ENCODE peak calls at places on chromosome 4, in eight cellular contexts. One of them, this sample, is unnamed.
A peak's percentile ranks its signal among the peaks of the same experiment; 100 is the strongest.

GRCh38 chr4:86935499-86935832 is 655 bp downstream of the AFF1 start:
- DNase-seq in esophagus squamous epithelium: peak; percentile 15
- DNase-seq in uterus: peak; percentile 62
- DNase-seq in vagina: peak; percentile 92
- DNase-seq in heart left ventricle: no peak
- DNase-seq in thyroid gland: no peak
- DNase-seq in K562: no peak
- DNase-seq in ovary: no peak
- DNase-seq in this sample: no peak

GRCh38 chr4:7475207-7475606 is 40.5 kb upstream of the PSAPL1 start:
- DNase-seq in esophagus squamous epithelium: no peak
- DNase-seq in uterus: no peak
- DNase-seq in vagina: no peak
- DNase-seq in heart left ventricle: no peak
- DNase-seq in thyroid gland: no peak
- DNase-seq in K562: no peak
- DNase-seq in ovary: no peak
- DNase-seq in this sample: no peak

GRCh38 chr4:155617312-155617711 is 49.3 kb upstream of the GUCY1A1 start:
- DNase-seq in esophagus squamous epithelium: no peak
- DNase-seq in uterus: no peak
- DNase-seq in vagina: no peak
- DNase-seq in heart left ventricle: no peak
- DNase-seq in thyroid gland: no peak
- DNase-seq in K562: no peak
- DNase-seq in ovary: no peak
- DNase-seq in this sample: no peak

GRCh38 chr4:151314509-151314908 is 10.9 kb downstream of the SH3D19 start:
- DNase-seq in esophagus squamous epithelium: no peak
- DNase-seq in uterus: no peak
- DNase-seq in vagina: no peak
- DNase-seq in heart left ventricle: no peak
- DNase-seq in thyroid gland: no peak
- DNase-seq in K562: no peak
- DNase-seq in ovary: no peak
- DNase-seq in this sample: no peak

GRCh38 chr4:79526970-79527565 is 119.0 kb upstream of the GK2 start:
- DNase-seq in esophagus squamous epithelium: no peak
- DNase-seq in uterus: no peak
- DNase-seq in vagina: no peak
- DNase-seq in heart left ventricle: no peak
- DNase-seq in thyroid gland: no peak
- DNase-seq in K562: no peak
- DNase-seq in ovary: no peak
- DNase-seq in this sample: no peak

GRCh38 chr4:74365761-74366160 is 816 bp downstream of the EREG start:
- DNase-seq in esophagus squamous epithelium: no peak
- DNase-seq in uterus: no peak
- DNase-seq in vagina: no peak
- DNase-seq in heart left ventricle: no peak
- DNase-seq in thyroid gland: peak; percentile 64
- DNase-seq in K562: no peak
- DNase-seq in ovary: no peak
- DNase-seq in this sample: no peak

GRCh38 chr4:40875507-40876150 is 125.9 kb downstream of the NSUN7 start:
- DNase-seq in esophagus squamous epithelium: no peak
- DNase-seq in uterus: no peak
- DNase-seq in vagina: no peak
- DNase-seq in heart left ventricle: no peak
- DNase-seq in thyroid gland: no peak
- DNase-seq in K562: no peak
- DNase-seq in ovary: no peak
- DNase-seq in this sample: no peak

GRCh38 chr4:76984127-76984526 is 34.6 kb downstream of the SEPTIN11 start:
- DNase-seq in esophagus squamous epithelium: no peak
- DNase-seq in uterus: no peak
- DNase-seq in vagina: no peak
- DNase-seq in heart left ventricle: no peak
- DNase-seq in thyroid gland: no peak
- DNase-seq in K562: peak; percentile 17
- DNase-seq in ovary: no peak
- DNase-seq in this sample: no peak

GRCh38 chr4:143377635-143378099 is 41.0 kb downstream of the GAB1 start:
- DNase-seq in esophagus squamous epithelium: no peak
- DNase-seq in uterus: no peak
- DNase-seq in vagina: no peak
- DNase-seq in heart left ventricle: no peak
- DNase-seq in thyroid gland: no peak
- DNase-seq in K562: no peak
- DNase-seq in ovary: no peak
- DNase-seq in this sample: no peak

GRCh38 chr4:86453044-86453501 is 93.2 kb upstream of the MAPK10 start:
- DNase-seq in esophagus squamous epithelium: no peak
- DNase-seq in uterus: peak; percentile 59
- DNase-seq in vagina: no peak
- DNase-seq in heart left ventricle: peak; percentile 48
- DNase-seq in thyroid gland: peak; percentile 75
- DNase-seq in K562: no peak
- DNase-seq in ovary: peak; percentile 31
- DNase-seq in this sample: no peak

GRCh38 chr4:122895336-122895995 is 26.9 kb downstream of the NUDT6 start:
- DNase-seq in esophagus squamous epithelium: no peak
- DNase-seq in uterus: no peak
- DNase-seq in vagina: no peak
- DNase-seq in heart left ventricle: no peak
- DNase-seq in thyroid gland: no peak
- DNase-seq in K562: no peak
- DNase-seq in ovary: no peak
- DNase-seq in this sample: no peak

GRCh38 chr4:22410645-22411247 is 105.1 kb downstream of the ADGRA3 start:
- DNase-seq in esophagus squamous epithelium: no peak
- DNase-seq in uterus: no peak
- DNase-seq in vagina: no peak
- DNase-seq in heart left ventricle: no peak
- DNase-seq in thyroid gland: no peak
- DNase-seq in K562: no peak
- DNase-seq in ovary: no peak
- DNase-seq in this sample: no peak

GRCh38 chr4:155597281-155597680 is 69.4 kb upstream of the GUCY1A1 start:
- DNase-seq in esophagus squamous epithelium: no peak
- DNase-seq in uterus: no peak
- DNase-seq in vagina: no peak
- DNase-seq in heart left ventricle: no peak
- DNase-seq in thyroid gland: no peak
- DNase-seq in K562: no peak
- DNase-seq in ovary: no peak
- DNase-seq in this sample: no peak

GRCh38 chr4:70624226-70624793 is 4.2 kb upstream of the ENAM start:
- DNase-seq in esophagus squamous epithelium: no peak
- DNase-seq in uterus: no peak
- DNase-seq in vagina: no peak
- DNase-seq in heart left ventricle: no peak
- DNase-seq in thyroid gland: no peak
- DNase-seq in K562: no peak
- DNase-seq in ovary: no peak
- DNase-seq in this sample: no peak

GRCh38 chr4:73416423-73417087 is 12.5 kb downstream of the ALB start:
- DNase-seq in esophagus squamous epithelium: no peak
- DNase-seq in uterus: no peak
- DNase-seq in vagina: no peak
- DNase-seq in heart left ventricle: no peak
- DNase-seq in thyroid gland: no peak
- DNase-seq in K562: no peak
- DNase-seq in ovary: no peak
- DNase-seq in this sample: no peak

GRCh38 chr4:111937368-111937767 is 207.9 kb upstream of the FAM241A start:
- DNase-seq in esophagus squamous epithelium: no peak
- DNase-seq in uterus: no peak
- DNase-seq in vagina: no peak
- DNase-seq in heart left ventricle: no peak
- DNase-seq in thyroid gland: no peak
- DNase-seq in K562: no peak
- DNase-seq in ovary: no peak
- DNase-seq in this sample: no peak

GRCh38 chr4:139873111-139873866 is 207.7 kb downstream of the MGST2 start:
- DNase-seq in esophagus squamous epithelium: no peak
- DNase-seq in uterus: no peak
- DNase-seq in vagina: no peak
- DNase-seq in heart left ventricle: no peak
- DNase-seq in thyroid gland: no peak
- DNase-seq in K562: no peak
- DNase-seq in ovary: no peak
- DNase-seq in this sample: no peak

GRCh38 chr4:180828455-180829018 is 1414.7 kb upstream of the TENM3 start:
- DNase-seq in esophagus squamous epithelium: no peak
- DNase-seq in uterus: no peak
- DNase-seq in vagina: no peak
- DNase-seq in heart left ventricle: no peak
- DNase-seq in thyroid gland: no peak
- DNase-seq in K562: no peak
- DNase-seq in ovary: no peak
- DNase-seq in this sample: no peak

GRCh38 chr4:60201052-60201673 is 999.0 kb upstream of the ADGRL3 start:
- DNase-seq in esophagus squamous epithelium: no peak
- DNase-seq in uterus: no peak
- DNase-seq in vagina: no peak
- DNase-seq in heart left ventricle: peak; percentile 30
- DNase-seq in thyroid gland: peak; percentile 27
- DNase-seq in K562: peak; percentile 23
- DNase-seq in ovary: no peak
- DNase-seq in this sample: no peak

GRCh38 chr4:113548303-113548702 is 213.2 kb downstream of the CAMK2D start:
- DNase-seq in esophagus squamous epithelium: no peak
- DNase-seq in uterus: no peak
- DNase-seq in vagina: no peak
- DNase-seq in heart left ventricle: no peak
- DNase-seq in thyroid gland: no peak
- DNase-seq in K562: no peak
- DNase-seq in ovary: no peak
- DNase-seq in this sample: no peak

GRCh38 chr4:138572007-138572406 is 329.9 kb upstream of the SLC7A11 start:
- DNase-seq in esophagus squamous epithelium: no peak
- DNase-seq in uterus: no peak
- DNase-seq in vagina: no peak
- DNase-seq in heart left ventricle: no peak
- DNase-seq in thyroid gland: no peak
- DNase-seq in K562: no peak
- DNase-seq in ovary: no peak
- DNase-seq in this sample: no peak

GRCh38 chr4:15378493-15378892 is 49.3 kb upstream of the C1QTNF7 start:
- DNase-seq in esophagus squamous epithelium: no peak
- DNase-seq in uterus: no peak
- DNase-seq in vagina: no peak
- DNase-seq in heart left ventricle: no peak
- DNase-seq in thyroid gland: no peak
- DNase-seq in K562: no peak
- DNase-seq in ovary: no peak
- DNase-seq in this sample: no peak

DNA sequence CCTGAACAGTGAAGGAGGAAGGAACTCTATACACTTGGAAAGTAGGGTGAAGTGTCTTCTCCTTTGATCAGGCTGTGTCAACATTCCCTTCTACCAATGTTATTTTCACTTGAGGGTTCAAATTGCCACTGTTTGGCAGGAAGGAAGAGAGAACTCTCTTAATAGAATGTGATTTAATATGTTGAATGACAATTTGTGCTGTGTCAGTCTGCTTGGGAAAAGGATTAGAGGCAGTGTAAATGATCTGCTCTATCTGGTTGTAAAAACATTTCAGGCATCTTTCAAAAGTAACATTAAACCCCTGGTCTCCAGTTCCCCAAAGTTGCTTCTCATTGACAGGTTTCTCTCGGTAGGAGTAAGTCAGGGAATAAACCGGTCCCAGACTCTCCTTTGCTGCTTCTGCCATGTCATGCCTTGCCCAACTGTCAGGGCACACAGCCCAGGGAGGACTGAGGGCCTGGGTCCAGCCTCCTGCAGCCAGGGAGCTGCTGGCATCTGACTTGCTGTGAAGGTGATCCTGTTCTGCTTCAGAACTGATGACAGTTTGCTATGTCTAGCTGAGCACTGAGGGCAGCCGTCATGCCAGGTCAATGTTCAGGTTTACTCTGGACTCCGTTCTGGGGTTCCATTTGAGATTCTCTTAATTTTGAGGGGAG is 312.2 kb downstream of the ARHGAP10 start:
- DNase-seq in esophagus squamous epithelium: no peak
- DNase-seq in uterus: no peak
- DNase-seq in vagina: no peak
- DNase-seq in heart left ventricle: peak; percentile 89
- DNase-seq in thyroid gland: no peak
- DNase-seq in K562: no peak
- DNase-seq in ovary: no peak
- DNase-seq in this sample: no peak
- TF ChIP-seq POLR2A in esophagus squamous epithelium: no peak
- TF ChIP-seq POLR2A in uterus: no peak
- TF ChIP-seq POLR2A in vagina: no peak
- TF ChIP-seq POLR2A in heart left ventricle: no peak
- TF ChIP-seq POLR2A in thyroid gland: no peak
- TF ChIP-seq POLR2A in K562: no peak
- TF ChIP-seq POLR2A in ovary: no peak
- TF ChIP-seq POLR2A in this sample: no peak

GRCh38 chr4:84189138-84189537 is 310.0 kb downstream of the NKX6-1 start:
- DNase-seq in esophagus squamous epithelium: no peak
- DNase-seq in uterus: no peak
- DNase-seq in vagina: no peak
- DNase-seq in heart left ventricle: no peak
- DNase-seq in thyroid gland: no peak
- DNase-seq in K562: no peak
- DNase-seq in ovary: no peak
- DNase-seq in this sample: no peak
- H3K4me3 ChIP-seq in esophagus squamous epithelium: no peak overlapping the region
- H3K4me3 ChIP-seq in uterus: no peak overlapping the region
- H3K4me3 ChIP-seq in vagina: no peak overlapping the region
- H3K4me3 ChIP-seq in heart left ventricle: no peak overlapping the region
- H3K4me3 ChIP-seq in thyroid gland: no peak overlapping the region
- H3K4me3 ChIP-seq in K562: no peak overlapping the region
- H3K4me3 ChIP-seq in ovary: no peak overlapping the region
- H3K4me3 ChIP-seq in this sample: no peak overlapping the region

DNA sequence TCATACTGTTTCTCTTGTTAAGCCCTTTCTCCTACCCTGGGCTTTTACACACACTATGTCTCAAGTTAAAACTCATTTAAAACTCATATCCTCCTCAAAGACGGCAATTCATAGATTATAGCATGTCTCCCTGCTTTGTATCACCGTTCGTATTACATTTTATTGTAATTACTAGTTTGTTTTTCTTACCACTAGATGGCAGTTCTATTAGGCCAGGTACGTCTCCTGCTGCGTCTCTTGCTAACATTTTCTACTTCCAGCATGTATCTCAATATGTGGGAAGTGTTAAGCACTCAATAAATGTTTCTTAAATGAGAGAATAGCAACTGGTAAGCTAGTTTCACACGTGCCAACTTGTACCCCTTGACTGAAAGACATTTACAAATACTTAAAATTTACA is 450.3 kb upstream of the PCDH7 start:
- DNase-seq in esophagus squamous epithelium: no peak
- DNase-seq in uterus: no peak
- DNase-seq in vagina: no peak
- DNase-seq in heart left ventricle: no peak
- DNase-seq in thyroid gland: no peak
- DNase-seq in K562: no peak
- DNase-seq in ovary: no peak
- DNase-seq in this sample: no peak
- TF ChIP-seq CTCF in esophagus squamous epithelium: no peak
- TF ChIP-seq CTCF in uterus: no peak
- TF ChIP-seq CTCF in vagina: no peak
- TF ChIP-seq CTCF in heart left ventricle: no peak
- TF ChIP-seq CTCF in thyroid gland: no peak
- TF ChIP-seq CTCF in K562: no peak
- TF ChIP-seq CTCF in ovary: no peak
- TF ChIP-seq CTCF in this sample: no peak

GRCh38 chr4:81471361-81472248 is at the start of gene RASGEF1B:
- DNase-seq in esophagus squamous epithelium: peak; percentile 65
- DNase-seq in uterus: peak; percentile 84
- DNase-seq in vagina: peak; percentile 90
- DNase-seq in heart left ventricle: peak; percentile 93
- DNase-seq in thyroid gland: peak; percentile 93
- DNase-seq in K562: peak; percentile 98
- DNase-seq in ovary: peak; percentile 71
- DNase-seq in this sample: peak; percentile 88
- TF ChIP-seq POLR2A in esophagus squamous epithelium: peak; percentile 91
- TF ChIP-seq POLR2A in uterus: peak; percentile 61
- TF ChIP-seq POLR2A in vagina: peak; percentile 60
- TF ChIP-seq POLR2A in heart left ventricle: no peak
- TF ChIP-seq POLR2A in thyroid gland: peak; percentile 79
- TF ChIP-seq POLR2A in K562: no peak
- TF ChIP-seq POLR2A in ovary: peak; percentile 56
- TF ChIP-seq POLR2A in this sample: no peak